ENCODE peak calls at places on chromosomes 1 and 21, in ten cellular contexts. One of them, this sample, is unnamed.

GRCh38 chr1:152397474-152397873 is 16.6 kb downstream of the CRNN start:
- DNase-seq in gastrocnemius medialis: no peak
- DNase-seq in esophagus muscularis mucosa: no peak
- DNase-seq in sigmoid colon: no peak
- DNase-seq in H1: no peak
- DNase-seq in Peyer's patch: no peak
- DNase-seq in ovary: no peak
- DNase-seq in body of pancreas: no peak
- DNase-seq in transverse colon: no peak
- DNase-seq in breast epithelium: no peak
- DNase-seq in this sample: no peak

GRCh38 chr1:164830628-164831027 is 271.6 kb downstream of the PBX1 start:
- DNase-seq in breast epithelium: no peak
- DNase-seq in Peyer's patch: no peak
- DNase-seq in body of pancreas: no peak
- DNase-seq in gastrocnemius medialis: no peak
- DNase-seq in H1: no peak
- DNase-seq in ovary: no peak
- DNase-seq in sigmoid colon: no peak
- DNase-seq in esophagus muscularis mucosa: no peak
- DNase-seq in transverse colon: no peak
- DNase-seq in this sample: no peak

GRCh38 chr1:46673749-46674182 is 2.1 kb downstream of the TEX38 start:
- DNase-seq in esophagus muscularis mucosa: no peak
- DNase-seq in sigmoid colon: no peak
- DNase-seq in ovary: no peak
- DNase-seq in gastrocnemius medialis: no peak
- DNase-seq in transverse colon: no peak
- DNase-seq in Peyer's patch: no peak
- DNase-seq in breast epithelium: no peak
- DNase-seq in body of pancreas: no peak
- DNase-seq in H1: no peak
- DNase-seq in this sample: no peak

GRCh38 chr1:232853994-232854532 is 48.8 kb downstream of the MAP10 start:
- DNase-seq in gastrocnemius medialis: no peak
- DNase-seq in body of pancreas: no peak
- DNase-seq in H1: no peak
- DNase-seq in breast epithelium: no peak
- DNase-seq in Peyer's patch: no peak
- DNase-seq in ovary: no peak
- DNase-seq in esophagus muscularis mucosa: peak
- DNase-seq in transverse colon: no peak
- DNase-seq in sigmoid colon: no peak
- DNase-seq in this sample: no peak

GRCh38 chr1:237492359-237492758 is 398.4 kb downstream of the ZP4 start:
- DNase-seq in gastrocnemius medialis: no peak
- DNase-seq in sigmoid colon: no peak
- DNase-seq in body of pancreas: no peak
- DNase-seq in breast epithelium: no peak
- DNase-seq in transverse colon: no peak
- DNase-seq in ovary: no peak
- DNase-seq in H1: no peak
- DNase-seq in esophagus muscularis mucosa: no peak
- DNase-seq in Peyer's patch: no peak
- DNase-seq in this sample: no peak

GRCh38 chr1:65027699-65028358 is 61.5 kb upstream of the JAK1 start:
- DNase-seq in gastrocnemius medialis: peak
- DNase-seq in body of pancreas: peak
- DNase-seq in esophagus muscularis mucosa: no peak
- DNase-seq in sigmoid colon: peak
- DNase-seq in Peyer's patch: no peak
- DNase-seq in H1: no peak
- DNase-seq in breast epithelium: peak
- DNase-seq in ovary: peak
- DNase-seq in transverse colon: peak
- DNase-seq in this sample: peak

GRCh38 chr1:84742653-84743052 is 52.4 kb upstream of the SSX2IP start:
- DNase-seq in Peyer's patch: no peak
- DNase-seq in sigmoid colon: no peak
- DNase-seq in ovary: no peak
- DNase-seq in esophagus muscularis mucosa: no peak
- DNase-seq in transverse colon: no peak
- DNase-seq in body of pancreas: no peak
- DNase-seq in breast epithelium: no peak
- DNase-seq in H1: no peak
- DNase-seq in gastrocnemius medialis: no peak
- DNase-seq in this sample: no peak

GRCh38 chr1:57252597-57253306 is 171.1 kb downstream of the DAB1 start:
- DNase-seq in H1: no peak
- DNase-seq in body of pancreas: no peak
- DNase-seq in gastrocnemius medialis: no peak
- DNase-seq in esophagus muscularis mucosa: no peak
- DNase-seq in breast epithelium: no peak
- DNase-seq in transverse colon: no peak
- DNase-seq in sigmoid colon: no peak
- DNase-seq in ovary: no peak
- DNase-seq in Peyer's patch: no peak
- DNase-seq in this sample: no peak

GRCh38 chr21:34074283-34075098 is 1.1 kb downstream of the MRPS6 start:
- DNase-seq in sigmoid colon: no peak
- DNase-seq in transverse colon: no peak
- DNase-seq in gastrocnemius medialis: no peak
- DNase-seq in body of pancreas: no peak
- DNase-seq in Peyer's patch: no peak
- DNase-seq in ovary: no peak
- DNase-seq in breast epithelium: no peak
- DNase-seq in esophagus muscularis mucosa: no peak
- DNase-seq in H1: no peak
- DNase-seq in this sample: peak

GRCh38 chr1:228007054-228007800 is 429 bp downstream of the WNT3A start:
- DNase-seq in esophagus muscularis mucosa: peak
- DNase-seq in Peyer's patch: no peak
- DNase-seq in sigmoid colon: peak
- DNase-seq in transverse colon: no peak
- DNase-seq in ovary: no peak
- DNase-seq in breast epithelium: peak
- DNase-seq in body of pancreas: peak
- DNase-seq in H1: no peak
- DNase-seq in gastrocnemius medialis: peak
- DNase-seq in this sample: no peak

GRCh38 chr1:32701951-32702598 is 495 bp downstream of the SYNC start:
- DNase-seq in sigmoid colon: peak
- DNase-seq in esophagus muscularis mucosa: no peak
- DNase-seq in Peyer's patch: no peak
- DNase-seq in body of pancreas: no peak
- DNase-seq in H1: no peak
- DNase-seq in gastrocnemius medialis: peak
- DNase-seq in breast epithelium: no peak
- DNase-seq in transverse colon: no peak
- DNase-seq in ovary: peak
- DNase-seq in this sample: peak

DNA sequence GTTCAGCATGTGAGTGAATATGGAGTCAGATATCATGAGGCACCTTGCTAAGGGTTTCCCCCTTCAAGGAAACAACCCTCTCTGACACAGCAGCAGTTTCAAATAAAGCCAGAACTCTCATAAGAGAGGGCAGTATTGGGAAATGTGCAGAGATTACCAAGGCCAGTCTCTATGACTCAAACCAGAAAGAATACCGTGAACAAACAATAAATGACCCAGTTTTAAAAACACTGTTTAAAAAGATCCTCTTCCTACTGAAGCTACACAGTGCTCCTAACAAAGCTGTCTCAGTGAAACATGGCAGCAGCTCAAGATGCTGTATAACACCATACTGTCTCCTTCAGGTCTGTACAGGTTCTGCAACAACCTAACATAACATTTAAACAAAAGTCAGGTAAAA is 102.6 kb downstream of the KIAA0319L start:
- DNase-seq in transverse colon: no peak
- DNase-seq in H1: no peak
- DNase-seq in esophagus muscularis mucosa: no peak
- DNase-seq in breast epithelium: no peak
- DNase-seq in body of pancreas: no peak
- DNase-seq in Peyer's patch: no peak
- DNase-seq in sigmoid colon: no peak
- DNase-seq in ovary: no peak
- DNase-seq in gastrocnemius medialis: no peak
- DNase-seq in this sample: no peak
- H3K27ac ChIP-seq in transverse colon: peak
- H3K27ac ChIP-seq in H1: no peak
- H3K27ac ChIP-seq in esophagus muscularis mucosa: peak
- H3K27ac ChIP-seq in breast epithelium: peak
- H3K27ac ChIP-seq in body of pancreas: peak
- H3K27ac ChIP-seq in Peyer's patch: no peak
- H3K27ac ChIP-seq in sigmoid colon: no peak
- H3K27ac ChIP-seq in ovary: no peak
- H3K27ac ChIP-seq in gastrocnemius medialis: no peak
- H3K27ac ChIP-seq in this sample: peak

DNA sequence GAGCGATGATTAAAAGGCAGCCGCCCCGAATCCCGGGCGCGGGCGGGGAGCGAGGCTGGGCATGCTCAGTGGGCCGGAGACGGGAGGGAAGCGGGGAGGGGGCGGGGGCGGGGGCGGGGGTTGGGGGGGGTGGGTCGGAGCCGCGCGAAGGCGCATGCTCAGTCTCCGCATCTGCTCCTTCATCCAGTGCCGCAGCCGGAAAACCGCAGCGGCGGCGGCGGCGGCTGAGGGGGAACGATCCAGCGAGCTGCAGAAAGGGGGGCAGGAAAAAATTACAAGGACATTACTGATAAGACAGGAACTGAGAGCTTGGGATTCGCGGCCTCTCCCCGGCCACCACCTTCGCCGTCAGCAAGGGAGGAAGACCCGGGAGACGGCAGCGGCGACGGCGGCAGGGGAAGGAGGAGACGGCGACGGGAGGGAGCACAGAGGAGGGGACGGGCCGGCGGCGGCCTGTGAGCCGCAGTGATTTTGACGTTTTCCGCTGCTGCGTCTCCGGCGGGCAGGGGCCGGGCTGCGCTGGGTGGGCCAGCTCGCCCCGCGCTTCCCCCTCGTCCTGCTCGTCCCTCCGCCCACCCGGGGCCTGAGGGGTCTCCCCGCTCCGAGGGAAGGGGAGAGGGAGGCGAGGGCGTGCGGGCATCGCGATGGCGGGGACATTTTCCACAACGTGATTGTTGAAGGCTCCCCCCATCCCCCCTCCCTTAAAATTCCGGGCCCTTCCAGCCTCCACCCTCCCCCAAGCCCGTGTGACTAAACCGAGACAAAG is at the start of gene CAMSAP2:
- DNase-seq in gastrocnemius medialis: peak
- DNase-seq in ovary: peak
- DNase-seq in sigmoid colon: peak
- DNase-seq in breast epithelium: peak
- DNase-seq in Peyer's patch: peak
- DNase-seq in esophagus muscularis mucosa: peak
- DNase-seq in H1: no peak
- DNase-seq in body of pancreas: peak
- DNase-seq in transverse colon: peak
- DNase-seq in this sample: peak
- TF ChIP-seq POLR2A in gastrocnemius medialis: peak
- TF ChIP-seq POLR2A in ovary: peak
- TF ChIP-seq POLR2A in sigmoid colon: peak
- TF ChIP-seq POLR2A in breast epithelium: peak
- TF ChIP-seq POLR2A in Peyer's patch: peak
- TF ChIP-seq POLR2A in esophagus muscularis mucosa: peak
- TF ChIP-seq POLR2A in H1: peak
- TF ChIP-seq POLR2A in body of pancreas: peak
- TF ChIP-seq POLR2A in transverse colon: peak
- TF ChIP-seq POLR2A in this sample: peak

DNA sequence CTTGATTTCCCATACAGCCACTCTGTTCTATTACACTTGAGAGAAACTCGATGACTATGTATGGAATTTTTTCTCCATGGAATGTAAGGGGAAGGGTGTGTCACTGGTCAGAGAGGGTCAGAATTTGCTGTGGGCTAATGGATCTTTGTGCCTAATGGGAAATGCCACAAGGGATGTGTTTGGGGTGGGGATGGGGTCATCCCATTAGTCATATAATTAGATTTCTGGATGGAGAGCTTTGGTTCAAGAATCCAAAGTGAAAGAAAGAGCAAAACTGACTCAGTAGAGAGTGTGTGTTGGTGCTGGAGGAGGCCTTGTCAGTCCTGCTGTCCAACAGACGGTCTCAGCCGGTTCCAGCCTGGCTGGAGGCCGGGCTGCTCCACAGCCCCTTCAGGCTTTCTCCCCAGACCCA is 86.3 kb downstream of the LAMC2 start:
- DNase-seq in H1: no peak
- DNase-seq in gastrocnemius medialis: no peak
- DNase-seq in transverse colon: no peak
- DNase-seq in body of pancreas: no peak
- DNase-seq in ovary: no peak
- DNase-seq in breast epithelium: no peak
- DNase-seq in Peyer's patch: no peak
- DNase-seq in esophagus muscularis mucosa: no peak
- DNase-seq in sigmoid colon: no peak
- DNase-seq in this sample: no peak
- H3K4me3 ChIP-seq in H1: no peak
- H3K4me3 ChIP-seq in gastrocnemius medialis: no peak
- H3K4me3 ChIP-seq in transverse colon: no peak
- H3K4me3 ChIP-seq in body of pancreas: no peak
- H3K4me3 ChIP-seq in ovary: no peak
- H3K4me3 ChIP-seq in breast epithelium: no peak
- H3K4me3 ChIP-seq in Peyer's patch: no peak
- H3K4me3 ChIP-seq in esophagus muscularis mucosa: no peak
- H3K4me3 ChIP-seq in sigmoid colon: no peak
- H3K4me3 ChIP-seq in this sample: no peak

GRCh38 chr1:221723018-221723917 is 18.6 kb downstream of the DUSP10 start:
- DNase-seq in sigmoid colon: no peak
- DNase-seq in ovary: no peak
- DNase-seq in gastrocnemius medialis: no peak
- DNase-seq in H1: no peak
- DNase-seq in breast epithelium: no peak
- DNase-seq in body of pancreas: no peak
- DNase-seq in Peyer's patch: no peak
- DNase-seq in esophagus muscularis mucosa: peak
- DNase-seq in transverse colon: no peak
- DNase-seq in this sample: no peak

GRCh38 chr1:221726331-221726692 is 15.6 kb downstream of the DUSP10 start:
- DNase-seq in Peyer's patch: no peak
- DNase-seq in esophagus muscularis mucosa: no peak
- DNase-seq in sigmoid colon: no peak
- DNase-seq in ovary: no peak
- DNase-seq in H1: no peak
- DNase-seq in transverse colon: no peak
- DNase-seq in breast epithelium: no peak
- DNase-seq in gastrocnemius medialis: no peak
- DNase-seq in body of pancreas: no peak
- DNase-seq in this sample: no peak

GRCh38 chr1:221725683-221726330 is 16.1 kb downstream of the DUSP10 start:
- DNase-seq in ovary: no peak
- DNase-seq in breast epithelium: no peak
- DNase-seq in H1: no peak
- DNase-seq in sigmoid colon: no peak
- DNase-seq in esophagus muscularis mucosa: peak
- DNase-seq in gastrocnemius medialis: no peak
- DNase-seq in Peyer's patch: no peak
- DNase-seq in body of pancreas: no peak
- DNase-seq in transverse colon: no peak
- DNase-seq in this sample: no peak

GRCh38 chr1:221723918-221724263 is 18.0 kb downstream of the DUSP10 start:
- DNase-seq in gastrocnemius medialis: no peak
- DNase-seq in sigmoid colon: no peak
- DNase-seq in Peyer's patch: no peak
- DNase-seq in esophagus muscularis mucosa: no peak
- DNase-seq in H1: no peak
- DNase-seq in transverse colon: no peak
- DNase-seq in body of pancreas: no peak
- DNase-seq in breast epithelium: no peak
- DNase-seq in ovary: no peak
- DNase-seq in this sample: no peak

GRCh38 chr1:221724931-221725605 is 16.8 kb downstream of the DUSP10 start:
- DNase-seq in ovary: no peak
- DNase-seq in transverse colon: peak
- DNase-seq in H1: no peak
- DNase-seq in body of pancreas: no peak
- DNase-seq in Peyer's patch: no peak
- DNase-seq in esophagus muscularis mucosa: peak
- DNase-seq in sigmoid colon: no peak
- DNase-seq in gastrocnemius medialis: peak
- DNase-seq in breast epithelium: no peak
- DNase-seq in this sample: no peak
- H3K27ac ChIP-seq in ovary: no peak
- H3K27ac ChIP-seq in transverse colon: peak
- H3K27ac ChIP-seq in H1: no peak
- H3K27ac ChIP-seq in body of pancreas: peak
- H3K27ac ChIP-seq in Peyer's patch: no peak
- H3K27ac ChIP-seq in esophagus muscularis mucosa: peak
- H3K27ac ChIP-seq in sigmoid colon: peak
- H3K27ac ChIP-seq in gastrocnemius medialis: peak
- H3K27ac ChIP-seq in breast epithelium: no peak
- H3K27ac ChIP-seq in this sample: peak

This sample was measured in adrenal gland.